ENCODE peak calls at places on chromosomes 1 and 21, in five cellular contexts. B is NCI-H1092, D is NCI-H446, U is left colon, R is memory B cell. E is an unnamed sample.
A peak's percentile ranks its signal among the peaks of the same experiment; 100 is the strongest.

GRCh38 chr1:241641748-241642592 is 1.8 kb upstream of the CHML start:
- DNase-seq in B (no peak), R (no peak), D (no peak), U (no peak), E (no peak)

GRCh38 chr1:196607940-196608339 is 300 bp downstream of the KCNT2 start:
- DNase-seq in D (no peak), U (no peak), R (no peak), B (no peak), E (no peak)

GRCh38 chr21:45139473-45139872 is 65.1 kb downstream of the ADARB1 start:
- DNase-seq in U (no peak), R (no peak), D (no peak), B (no peak), E (no peak)

GRCh38 chr1:181674617-181675016 is 191.3 kb downstream of the CACNA1E start:
- DNase-seq in U (no peak), R (no peak), D (no peak), B (no peak), E (no peak)

GRCh38 chr1:209733409-209734192 is 22.3 kb upstream of the TRAF3IP3 start:
- DNase-seq in B (no peak), R (no peak), D (no peak), U (no peak), E (no peak)

GRCh38 chr1:226475112-226475511 is 67.2 kb upstream of the PARP1 start:
- DNase-seq in R (no peak), D (no peak), U (no peak), B (no peak), E (no peak)

GRCh38 chr1:15849775-15850449 is 2.4 kb downstream of the SPEN start:
- DNase-seq in U (peak; percentile 51), R (no peak), D (peak; percentile 87), B (peak; percentile 79), E (no peak)

GRCh38 chr1:162335126-162335525 is 41.5 kb downstream of the SPATA46 start:
- DNase-seq in U (no peak), B (no peak), D (no peak), R (no peak), E (no peak)

GRCh38 chr1:1200876-1201810 is 5.2 kb downstream of the TNFRSF18 start:
- DNase-seq in R (peak; percentile 89), U (no peak), B (no peak), D (no peak), E (peak; percentile 96)

GRCh38 chr21:30209571-30209970 is 6.3 kb downstream of the CLDN8 start:
- DNase-seq in D (no peak), R (no peak), B (no peak), U (no peak), E (no peak)

GRCh38 chr21:17730782-17731181 is 88.4 kb downstream of the C21orf91 start:
- DNase-seq in D (no peak), B (no peak), U (no peak), R (no peak), E (no peak)

GRCh38 chr1:212982430-212983152 is 32.2 kb downstream of the VASH2 start:
- DNase-seq in D (no peak), B (peak; percentile 74), U (no peak), R (no peak), E (no peak)

GRCh38 chr1:248804771-248805681 is 20.7 kb downstream of the SH3BP5L start:
- DNase-seq in B (no peak), D (no peak), U (peak; percentile 45), R (peak; percentile 62), E (no peak)

GRCh38 chr1:235411489-235412486 is 44.6 kb downstream of the TBCE start:
- DNase-seq in U (peak; percentile 51), R (no peak), D (no peak), B (no peak), E (no peak)

GRCh38 chr1:67058761-67059160 is 4.8 kb upstream of the SLC35D1 start:
- DNase-seq in U (no peak), R (no peak), B (no peak), D (no peak), E (no peak)

GRCh38 chr1:62401034-62401433 is 35.8 kb upstream of the USP1 start:
- DNase-seq in U (no peak), D (no peak), B (no peak), R (no peak), E (no peak)

GRCh38 chr1:41833519-41834000 is 85.2 kb downstream of the HIVEP3 start:
- DNase-seq in R (no peak), U (no peak), B (no peak), D (no peak), E (no peak)